ENCODE peak calls at places on chromosomes 4 and X, in four cellular contexts. S is HepG2, K is K562, F is GM12878. Q is an unnamed sample.

GRCh38 chr4:4855293-4856070 is 4.0 kb upstream of the MSX1 start:
- DNase-seq in K (no peak), F (no peak), S (no peak), Q (peak)

GRCh38 chr4:78070731-78071282 is 13.7 kb downstream of the FRAS1 start:
- DNase-seq in F (no peak), S (no peak), K (no peak), Q (no peak)

GRCh38 chr4:90246841-90247240 is 119.6 kb downstream of the CCSER1 start:
- DNase-seq in F (no peak), K (no peak), S (no peak), Q (no peak)

GRCh38 chrX:10603612-10604011 is 16.8 kb downstream of the MID1 start:
- DNase-seq in K (no peak), F (no peak), S (no peak), Q (no peak)

GRCh38 chr4:71266090-71266794 is 72.6 kb upstream of the SLC4A4 start:
- DNase-seq in F (peak), K (no peak), S (no peak), Q (no peak)

GRCh38 chr4:78569291-78569821 is 17.8 kb downstream of the ANXA3 start:
- DNase-seq in S (peak), F (no peak), K (no peak), Q (no peak)

GRCh38 chrX:75038925-75039324 is 113.7 kb upstream of the NEXMIF start:
- DNase-seq in S (peak), F (peak), K (no peak), Q (peak)

GRCh38 chrX:70998402-70999027 is 67.6 kb upstream of the SLC7A3 start:
- DNase-seq in S (peak), K (no peak), F (no peak), Q (peak)

GRCh38 chr4:25007608-25008007 is 23.1 kb downstream of the LGI2 start:
- DNase-seq in S (no peak), K (no peak), F (no peak), Q (no peak)

GRCh38 chr4:69748176-69748575 is 12.2 kb downstream of the SULT1B1 start:
- DNase-seq in F (no peak), K (no peak), S (no peak), Q (no peak)

GRCh38 chr4:160370046-160370445 is 1267.2 kb downstream of the RAPGEF2 start:
- DNase-seq in S (no peak), F (no peak), K (no peak), Q (no peak)

GRCh38 chr4:122827899-122828601 is 1.4 kb downstream of the FGF2 start:
- DNase-seq in K (peak), F (peak), S (peak), Q (peak)

GRCh38 chrX:78029663-78030062 is 60.2 kb upstream of the PGAM4 start:
- DNase-seq in F (no peak), S (peak), K (no peak), Q (peak)

GRCh38 chr4:169677150-169677732 is 56.9 kb downstream of the CLCN3 start:
- DNase-seq in F (no peak), K (no peak), S (no peak), Q (no peak)

GRCh38 chr4:138961687-138962086 is 53.9 kb upstream of the NOCT start:
- DNase-seq in F (no peak), S (no peak), K (no peak), Q (no peak)

GRCh38 chr4:52931238-52931637 is 69.1 kb downstream of the RASL11B start:
- DNase-seq in S (no peak), F (no peak), K (no peak), Q (no peak)

GRCh38 chrX:129781134-129782014 is 1.6 kb downstream of the SASH3 start:
- DNase-seq in F (peak), S (no peak), K (no peak), Q (no peak)

GRCh38 chr4:2803624-2804448 is 11.0 kb downstream of the SH3BP2 start:
- DNase-seq in F (no peak), K (peak), S (no peak), Q (no peak)

GRCh38 chrX:11970935-11971334 is 167.3 kb upstream of the FRMPD4 start:
- DNase-seq in S (no peak), F (no peak), K (no peak), Q (no peak)

GRCh38 chr4:76306882-76307669 is 543 bp downstream of the STBD1 start:
- DNase-seq in F (no peak), K (no peak), S (peak), Q (peak)

GRCh38 chr4:158259955-158260575 is 49.8 kb downstream of the TMEM144 start:
- DNase-seq in F (no peak), K (no peak), S (peak), Q (no peak)

GRCh38 chr4:152417648-152418047 is 118.2 kb downstream of the FBXW7 start:
- DNase-seq in S (no peak), F (no peak), K (no peak), Q (no peak)

GRCh38 chrX:87397103-87397886 is 120.3 kb upstream of the KLHL4 start:
- DNase-seq in F (no peak), K (no peak), S (no peak), Q (no peak)

GRCh38 chr4:119955256-119955655 is 111.4 kb downstream of the MAD2L1 start:
- DNase-seq in S (no peak), K (no peak), F (no peak), Q (no peak)

GRCh38 chrX:11886745-11887144 is 128.7 kb downstream of the MSL3 start:
- DNase-seq in K (no peak), F (no peak), S (no peak), Q (no peak)

GRCh38 chrX:20374866-20375530 is 108.3 kb upstream of the RPS6KA3 start:
- DNase-seq in S (peak), F (no peak), K (no peak), Q (no peak)

GRCh38 chr4:129994715-129995114 is 898.8 kb downstream of the C4orf33 start:
- DNase-seq in K (no peak), S (no peak), F (peak), Q (no peak)

GRCh38 chr4:84594724-84595123 is 11.8 kb downstream of the CDS1 start:
- DNase-seq in S (no peak), K (no peak), F (no peak), Q (no peak)

GRCh38 chr4:7784131-7784870 is 155.4 kb downstream of the AFAP1 start:
- DNase-seq in F (no peak), K (no peak), S (no peak), Q (no peak)

GRCh38 chr4:84660606-84661005 is 77.7 kb downstream of the CDS1 start:
- DNase-seq in K (no peak), F (no peak), S (peak), Q (no peak)

GRCh38 chrX:119734897-119735339 is 23.5 kb upstream of the SOWAHD start:
- DNase-seq in K (no peak), F (no peak), S (no peak), Q (no peak)

GRCh38 chr4:2366252-2367192 is 51.9 kb downstream of the ZFYVE28 start:
- DNase-seq in F (no peak), K (no peak), S (no peak), Q (no peak)

GRCh38 chr4:45693746-45694145 is 430.1 kb downstream of the GABRG1 start:
- DNase-seq in F (no peak), K (no peak), S (peak), Q (no peak)

GRCh38 chrX:18873189-18873791 is 110.6 kb downstream of the PHKA2 start:
- DNase-seq in F (no peak), S (no peak), K (no peak), Q (no peak)

GRCh38 chr4:152243890-152244595 is 291.8 kb downstream of the FBXW7 start:
- DNase-seq in F (no peak), S (no peak), K (no peak), Q (no peak)

GRCh38 chr4:109649872-109650271 is 53.4 kb downstream of the CASP6 start:
- DNase-seq in K (no peak), F (peak), S (no peak), Q (no peak)

GRCh38 chr4:183438458-183439113 is 5.8 kb upstream of the CDKN2AIP start:
- DNase-seq in S (peak), F (no peak), K (no peak), Q (no peak)

GRCh38 chr4:110510955-110511544 is 35.1 kb downstream of the ENPEP start:
- DNase-seq in S (peak), K (peak), F (no peak), Q (no peak)

GRCh38 chr4:165505991-165506779 is 127.4 kb downstream of the CPE start:
- DNase-seq in K (no peak), S (peak), F (no peak), Q (no peak)
- TF ChIP-seq CREM in K (no peak), S (no peak), F (no peak), Q (no peak)

GRCh38 chr4:165470009-165470408 is 91.2 kb downstream of the CPE start:
- DNase-seq in K (no peak), S (no peak), F (no peak), Q (no peak)

GRCh38 chr4:165461176-165461835 is 82.5 kb downstream of the CPE start:
- DNase-seq in K (no peak), S (peak), F (no peak), Q (no peak)

GRCh38 chr4:165464338-165464737 is 85.5 kb downstream of the CPE start:
- DNase-seq in S (no peak), F (no peak), K (no peak), Q (no peak)

GRCh38 chr4:165462009-165462408 is 83.2 kb downstream of the CPE start:
- DNase-seq in K (no peak), S (no peak), F (no peak), Q (no peak)

GRCh38 chr4:165464813-165465381 is 86.1 kb downstream of the CPE start:
- DNase-seq in K (peak), F (no peak), S (peak), Q (no peak)
- TF ChIP-seq CREM in K (no peak), F (no peak), S (no peak), Q (no peak)

DNA sequence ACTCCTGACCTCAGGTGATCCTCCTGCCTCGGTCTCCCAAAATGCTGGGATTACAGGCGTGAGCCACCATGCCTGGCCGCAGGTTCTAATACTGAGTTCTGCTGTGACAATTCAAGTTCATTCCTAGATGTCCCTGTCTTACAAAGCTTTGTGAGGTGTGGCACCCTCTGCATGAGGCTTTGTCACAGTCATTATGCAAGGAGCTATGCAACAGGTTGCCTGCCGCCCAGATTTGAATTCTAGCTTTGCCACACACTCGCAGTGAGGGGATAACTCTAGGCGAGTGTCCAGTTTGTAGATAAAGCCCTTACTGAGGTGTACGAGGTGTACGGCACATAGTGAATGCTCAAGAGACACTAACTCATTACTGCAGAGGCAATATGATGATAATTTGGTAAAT is 3.5 kb downstream of the CCDC110 start:
- DNase-seq in S (no peak), K (no peak), F (no peak), Q (no peak)
- TF ChIP-seq CREM in S (no peak), K (no peak), F (no peak), Q (no peak)

GRCh38 chrX:29066516-29066915 is 479.3 kb downstream of the IL1RAPL1 start:
- DNase-seq in S (no peak), F (no peak), K (no peak), Q (no peak)
- TF ChIP-seq CREM in S (no peak), F (no peak), K (no peak), Q (no peak)

GRCh38 chrX:44012484-44013096 is 39.4 kb upstream of the NDP start:
- DNase-seq in S (no peak), K (no peak), F (no peak), Q (no peak)
- TF ChIP-seq CREM in S (no peak), K (no peak), F (no peak), Q (no peak)

DNA sequence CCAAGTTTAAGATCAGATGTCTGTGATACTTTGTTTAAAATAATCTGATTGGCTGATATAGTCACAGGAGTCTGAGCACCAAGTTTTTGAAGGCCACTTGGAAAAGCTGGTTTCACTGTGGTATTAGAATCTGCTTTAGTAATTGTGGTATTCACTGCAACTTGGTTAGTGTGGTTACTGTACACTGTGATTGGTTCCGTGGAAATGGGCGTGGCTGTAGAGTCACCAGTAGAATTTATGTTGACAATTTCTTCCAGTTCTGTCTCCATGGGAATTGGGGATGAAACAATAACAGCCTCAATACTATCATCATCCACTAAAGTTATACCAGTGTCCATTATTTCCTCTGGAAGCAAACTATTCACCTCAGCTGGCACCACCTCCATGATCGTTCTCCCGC is 26.2 kb downstream of the LIN54 start:
- DNase-seq in K (peak), F (no peak), S (peak), Q (no peak)
- TF ChIP-seq CREM in K (no peak), F (no peak), S (no peak), Q (no peak)

DNA sequence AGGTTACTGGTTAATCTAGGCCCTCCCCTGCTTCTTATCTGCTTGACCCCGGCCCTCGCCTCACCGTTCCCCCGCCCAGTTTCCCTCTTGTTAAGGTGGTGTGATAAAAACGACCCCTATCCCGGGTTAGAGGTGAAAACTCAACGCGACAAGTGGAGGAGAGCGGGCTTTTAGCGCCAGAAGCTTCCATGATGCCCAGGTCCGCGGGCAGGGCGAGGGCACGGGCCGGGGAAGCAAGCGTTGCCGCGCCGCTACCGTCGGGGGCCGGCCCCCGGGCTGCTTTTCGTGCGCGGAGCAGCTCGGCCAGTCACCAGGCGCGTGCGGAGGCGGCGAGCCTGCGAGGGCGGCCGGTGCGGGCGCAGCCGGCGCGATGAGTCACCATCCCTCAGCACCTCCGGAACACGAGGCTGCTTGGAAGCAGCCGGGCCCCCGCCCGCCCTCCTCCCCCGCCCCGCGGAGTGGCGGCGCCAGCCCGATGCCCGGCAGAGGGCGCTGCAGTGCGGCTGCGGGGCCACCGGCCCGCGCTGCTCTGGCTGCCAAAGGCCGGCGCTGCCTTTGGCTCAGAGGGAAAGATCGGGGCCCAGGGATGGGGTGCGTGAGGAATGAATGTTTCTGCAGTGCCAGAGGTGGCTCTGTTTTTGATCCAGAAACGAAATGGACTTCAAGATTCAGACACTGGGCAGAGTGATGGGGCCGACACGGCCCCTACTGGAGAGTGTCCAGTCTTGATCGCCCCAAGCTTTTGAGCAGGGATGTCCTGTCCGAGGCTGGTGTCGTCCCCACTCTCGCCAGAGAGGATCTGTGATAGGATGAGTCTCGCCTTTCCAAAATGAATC is 107.8 kb downstream of the NHSL2 start:
- DNase-seq in F (no peak), K (peak), S (peak), Q (peak)
- TF ChIP-seq CREM in F (no peak), K (peak), S (no peak), Q (peak)

DNA sequence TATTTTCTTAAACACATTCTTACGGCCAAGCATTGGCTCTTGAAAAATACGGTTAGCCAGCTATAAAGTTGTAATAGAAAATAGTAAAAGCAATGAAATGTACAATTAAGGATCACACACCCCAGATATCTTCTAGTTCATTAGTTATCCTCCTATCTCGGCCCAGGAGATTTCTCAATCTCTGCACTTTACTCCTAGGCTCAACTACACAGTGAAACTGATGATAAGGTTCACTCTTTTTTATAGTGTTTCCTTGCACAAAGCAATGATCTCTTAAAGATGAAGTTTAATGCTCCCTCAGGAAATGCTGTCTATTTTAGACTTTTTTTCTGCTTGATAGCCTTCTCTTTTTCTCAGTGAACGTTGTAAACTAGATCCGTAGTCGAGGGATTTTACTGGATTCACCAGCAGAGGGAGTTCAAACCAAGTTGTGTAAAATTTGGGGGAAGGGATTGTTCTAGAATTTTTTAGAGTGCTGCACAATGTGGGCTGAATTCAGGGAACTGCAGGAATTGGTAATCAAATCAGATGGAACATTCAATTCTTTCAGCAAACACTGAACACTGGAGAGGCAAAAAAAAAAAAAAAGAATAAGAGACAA is 269.5 kb downstream of the GBA3 start:
- DNase-seq in S (no peak), F (no peak), K (peak), Q (no peak)
- TF ChIP-seq CREM in S (no peak), F (no peak), K (no peak), Q (no peak)

GRCh38 chr4:112819729-112820128 is 182.8 kb downstream of the LARP7 start:
- DNase-seq in S (no peak), K (no peak), F (no peak), Q (no peak)

GRCh38 chr4:112823631-112824030 is 186.7 kb downstream of the LARP7 start:
- DNase-seq in F (no peak), S (no peak), K (no peak), Q (no peak)

GRCh38 chr4:112823141-112823540 is 186.2 kb downstream of the LARP7 start:
- DNase-seq in S (no peak), F (no peak), K (no peak), Q (no peak)

GRCh38 chr4:112813790-112814189 is 176.8 kb downstream of the LARP7 start:
- DNase-seq in F (peak), S (no peak), K (no peak), Q (no peak)

GRCh38 chr4:112817933-112818921 is 181.3 kb downstream of the LARP7 start:
- DNase-seq in K (no peak), F (peak), S (peak), Q (peak)
- TF ChIP-seq CREM in K (no peak), F (peak), S (no peak), Q (peak)

GRCh38 chr4:20486433-20486832 is 213.8 kb upstream of the PACRGL start:
- DNase-seq in K (no peak), S (no peak), F (no peak), Q (no peak)
- TF ChIP-seq CREM in K (no peak), S (no peak), F (no peak), Q (no peak)